ENCODE peak calls at places on chromosomes 2 and 18, in four cellular contexts. J is mesendoderm, L is H9, F is H1. K is an unnamed sample.
A peak's percentile ranks its signal among the peaks of the same experiment; 100 is the strongest.

GRCh38 chr2:6955523-6956136 is 38.4 kb downstream of the RNF144A start:
- DNase-seq in J (no peak), F (no peak), L (no peak), K (no peak)

GRCh38 chr2:118697771-118698170 is 149.7 kb downstream of the EN1 start:
- DNase-seq in F (no peak), L (no peak), J (no peak), K (peak; percentile 42)

GRCh38 chr2:84884396-84884795 is 3.5 kb upstream of the TRABD2A start:
- DNase-seq in L (no peak), F (no peak), J (no peak), K (no peak)

GRCh38 chr2:96759548-96759947 is 1.2 kb upstream of the CNNM4 start:
- DNase-seq in L (no peak), F (no peak), J (no peak), K (no peak)

GRCh38 chr2:160282063-160282580 is 82.0 kb upstream of the ITGB6 start:
- DNase-seq in F (no peak), L (no peak), J (no peak), K (no peak)

GRCh38 chr18:27467073-27467472 is 282.0 kb upstream of the CHST9 start:
- DNase-seq in L (no peak), F (no peak), J (no peak), K (no peak)

GRCh38 chr2:98160574-98160973 is 73.6 kb downstream of the VWA3B start:
- DNase-seq in F (no peak), L (no peak), J (no peak), K (no peak)

GRCh38 chr2:88452151-88452851 is at the start of gene FOXI3:
- DNase-seq in F (peak; percentile 76), L (peak; percentile 54), J (peak; percentile 63), K (peak; percentile 35)

GRCh38 chr2:103401621-103402020 is 639.8 kb downstream of the TMEM182 start:
- DNase-seq in J (peak; percentile 99), L (peak; percentile 95), F (peak; percentile 56), K (peak; percentile 24)

GRCh38 chr18:8816805-8817204 is 111.4 kb downstream of the MTCL1 start:
- DNase-seq in L (no peak), F (no peak), J (no peak), K (no peak)

GRCh38 chr2:61938511-61938910 is 33.0 kb downstream of the COMMD1 start:
- DNase-seq in F (no peak), L (no peak), J (no peak), K (no peak)

GRCh38 chr2:26669099-26669498 is 23.4 kb upstream of the KCNK3 start:
- DNase-seq in F (no peak), J (no peak), L (no peak), K (no peak)

GRCh38 chr2:55163895-55164509 is 68.1 kb downstream of the CLHC1 start:
- DNase-seq in F (no peak), J (no peak), L (no peak), K (no peak)

GRCh38 chr2:63699549-63699839 is 110.7 kb downstream of the MDH1 start:
- DNase-seq in F (no peak), L (no peak), J (no peak), K (no peak)

GRCh38 chr2:73970850-73971471 is 13.7 kb upstream of the TET3 start:
- DNase-seq in L (no peak), F (no peak), J (peak; percentile 18), K (no peak)

GRCh38 chr2:126902859-126903258 is 4.2 kb downstream of the TEX51 start:
- DNase-seq in L (no peak), F (no peak), J (no peak), K (no peak)

GRCh38 chr2:68807821-68808266 is 63.4 kb downstream of the BMP10 start:
- DNase-seq in F (no peak), L (no peak), J (peak; percentile 19), K (no peak)

GRCh38 chr2:106734165-106734564 is 151.8 kb downstream of the ST6GAL2 start:
- DNase-seq in F (no peak), L (no peak), J (peak; percentile 70), K (no peak)

GRCh38 chr18:79490593-79491551 is 95.1 kb downstream of the NFATC1 start:
- DNase-seq in L (no peak), J (no peak), F (no peak), K (no peak)

GRCh38 chr2:174062934-174063333 is 97.8 kb upstream of the SP3 start:
- DNase-seq in L (no peak), F (no peak), J (peak; percentile 58), K (no peak)

GRCh38 chr2:241586564-241587264 is 28.2 kb downstream of the BOK start:
- DNase-seq in F (no peak), J (no peak), L (no peak), K (no peak)

GRCh38 chr2:197205590-197206215 is 104.9 kb downstream of the ANKRD44 start:
- DNase-seq in J (no peak), F (no peak), L (no peak), K (no peak)

GRCh38 chr2:10185046-10185445 is 62.5 kb downstream of the RRM2 start:
- DNase-seq in J (no peak), F (no peak), L (no peak), K (no peak)

GRCh38 chr2:38377501-38378258 is 607 bp upstream of the ATL2 start:
- DNase-seq in F (no peak), L (no peak), J (no peak), K (peak; percentile 45)

GRCh38 chr2:122704109-122704563 is 948.7 kb downstream of the TSN start:
- DNase-seq in J (no peak), L (no peak), F (no peak), K (no peak)

GRCh38 chr18:9614401-9615279 is at the start of gene PPP4R1:
- DNase-seq in L (peak; percentile 85), J (peak; percentile 93), F (peak; percentile 88), K (peak; percentile 67)

GRCh38 chr2:240551809-240552208 is 6.0 kb downstream of the ANKMY1 start:
- DNase-seq in L (no peak), F (no peak), J (no peak), K (no peak)

GRCh38 chr18:22789600-22789999 is 143.5 kb upstream of the RBBP8 start:
- DNase-seq in F (no peak), J (no peak), L (no peak), K (no peak)

GRCh38 chr2:146916914-146917313 is 927.9 kb upstream of the ACVR2A start:
- DNase-seq in J (no peak), L (no peak), F (no peak), K (peak; percentile 41)

GRCh38 chr2:118658581-118659248 is 188.7 kb downstream of the EN1 start:
- DNase-seq in J (no peak), F (no peak), L (no peak), K (no peak)

GRCh38 chr2:66057844-66058243 is 377.1 kb upstream of the MEIS1 start:
- DNase-seq in J (no peak), L (no peak), F (no peak), K (no peak)

GRCh38 chr2:230658577-230658876 is 54.1 kb upstream of the CAB39 start:
- DNase-seq in F (no peak), L (no peak), J (no peak), K (no peak)
- H3K23ac ChIP-seq in F (no peak overlapping the region), L (no peak overlapping the region), J (no peak overlapping the region), K (no peak overlapping the region)

DNA sequence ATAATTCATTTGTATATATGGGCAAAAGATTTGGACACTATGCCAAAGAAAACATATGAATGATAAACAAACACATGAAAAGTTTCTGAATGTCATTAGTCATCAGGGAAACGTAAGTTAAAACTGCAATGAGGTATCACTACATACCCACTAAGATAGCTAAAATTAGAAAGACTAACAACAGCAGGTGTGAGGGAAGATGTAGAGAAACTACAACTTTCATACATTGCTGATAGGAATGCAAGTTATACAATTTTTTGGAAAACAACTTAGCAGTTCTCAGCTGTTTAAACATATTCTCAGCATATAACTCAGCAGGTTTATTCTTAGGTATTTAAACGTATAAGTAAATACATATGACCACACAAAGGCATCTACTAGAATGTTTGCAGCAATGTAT is 563.5 kb upstream of the KLHL29 start:
- DNase-seq in F (no peak), J (no peak), L (no peak), K (no peak)
- H3K79me2 ChIP-seq in F (no peaks in the 10 kb centered on the region), J (no peaks in the 10 kb centered on the region), L (no peaks in the 10 kb centered on the region), K (no peaks in the 10 kb centered on the region)

DNA sequence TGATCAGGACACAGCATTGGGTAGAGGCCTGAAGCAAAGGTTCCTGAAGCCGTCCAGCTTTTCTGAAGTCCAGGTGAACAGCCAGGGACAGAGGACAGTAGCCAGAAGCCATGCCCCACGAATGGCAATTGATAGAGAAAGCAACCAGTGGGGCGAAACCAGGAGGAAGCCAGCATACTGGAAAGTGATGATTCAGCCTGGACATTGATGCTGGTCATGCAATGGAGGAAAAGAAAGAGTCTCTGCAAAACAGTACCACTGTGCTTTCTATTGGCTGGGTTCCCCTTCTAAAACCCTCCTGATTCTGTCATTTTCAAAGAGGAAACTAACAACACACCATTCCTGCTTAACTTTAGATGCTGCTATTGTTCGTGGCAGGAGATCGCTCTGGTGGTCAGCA is 221.4 kb upstream of the EPAS1 start:
- DNase-seq in J (no peak), L (no peak), F (no peak), K (no peak)
- H3K18ac ChIP-seq in J (no peak overlapping the region), L (no peak overlapping the region), F (no peak overlapping the region), K (peak overlapping the region; percentile 19)

GRCh38 chr18:58049000-58049688 is 5.1 kb downstream of the NEDD4L start:
- DNase-seq in L (no peak), J (no peak), F (no peak), K (no peak)
- H3K23ac ChIP-seq in L (no peak overlapping the region), J (no peak overlapping the region), F (no peak overlapping the region), K (no peak overlapping the region)

DNA sequence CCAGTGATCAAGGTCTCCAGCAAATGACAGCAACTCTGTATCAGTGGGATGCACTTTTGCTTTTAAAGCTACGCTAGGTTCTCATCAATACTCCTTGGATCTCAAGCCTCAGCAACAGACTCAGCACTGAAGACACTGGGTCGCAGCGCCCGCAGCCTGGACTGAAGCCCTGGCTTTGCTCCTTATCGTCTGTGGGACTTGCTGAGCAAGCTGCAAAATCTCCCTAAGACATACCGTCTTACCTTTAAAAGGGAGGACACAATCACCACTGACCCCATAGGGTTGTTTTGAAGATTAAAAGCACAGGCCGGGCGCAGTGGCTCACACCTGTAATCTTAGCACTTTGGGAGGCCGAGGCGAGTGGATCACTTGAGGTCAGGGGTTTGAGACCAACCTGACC is 8.1 kb downstream of the CYB5A start:
- DNase-seq in J (no peak), F (no peak), L (no peak), K (peak; percentile 49)
- H3K79me2 ChIP-seq in J (peaks cover 7% of the 10 kb centered on the region), F (peaks cover 81% of the 10 kb centered on the region), L (peaks cover 17% of the 10 kb centered on the region), K (no peaks in the 10 kb centered on the region)

DNA sequence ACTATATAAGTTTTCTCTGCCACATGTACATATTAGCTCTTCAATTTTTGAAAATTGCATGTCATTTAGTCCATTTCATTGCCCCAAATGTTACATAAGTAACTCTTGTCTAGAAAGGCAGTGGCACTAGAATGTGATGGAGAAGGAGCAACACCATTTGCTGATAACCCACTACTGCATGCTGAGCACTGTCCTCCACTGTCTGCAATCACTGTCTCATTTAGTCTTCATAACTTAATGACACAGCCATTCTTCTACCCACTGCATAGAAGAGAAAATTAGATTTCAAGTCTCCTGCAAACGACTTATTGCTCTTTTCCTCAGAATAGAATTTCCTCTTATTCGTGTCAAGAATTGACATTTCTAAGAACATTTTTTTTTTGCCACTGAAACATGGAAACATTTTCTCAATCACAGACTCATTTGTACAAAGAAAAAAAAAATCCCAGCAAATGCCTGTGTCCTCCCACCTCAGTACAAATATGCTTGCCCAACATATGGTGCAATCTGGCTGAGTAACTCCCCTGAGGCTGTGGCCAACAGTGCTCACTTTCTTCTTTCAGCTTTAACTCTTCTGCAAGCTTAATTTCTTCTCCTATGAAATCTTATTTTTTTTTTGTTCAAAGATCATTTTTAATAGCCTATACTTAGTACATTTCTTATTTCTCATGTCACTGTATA is 768.6 kb upstream of the HS6ST1 start:
- DNase-seq in J (no peak), F (no peak), L (no peak), K (peak; percentile 84)
- H3K18ac ChIP-seq in J (no peak overlapping the region), F (no peak overlapping the region), L (no peak overlapping the region), K (no peak overlapping the region)

GRCh38 chr2:217804786-217805678 is 197.8 kb downstream of the TNS1 start:
- DNase-seq in F (no peak), J (peak; percentile 43), L (no peak), K (no peak)
- H3K23ac ChIP-seq in F (no peak overlapping the region), J (no peak overlapping the region), L (no peak overlapping the region), K (no peak overlapping the region)

K was measured in trophoblast cell.